ENCODE peak calls at places on chromosomes 16 and 17, in six cellular contexts. Y is HCT116, Q is A549, Z is K562, A is H1, X is SK-N-SH. T is an unnamed sample.

GRCh38 chr17:83200746-83201145 is 121.3 kb downstream of the METRNL start:
- DNase-seq in Y (no peak), Q (no peak), Z (no peak), A (no peak), X (no peak), T (no peak)

GRCh38 chr17:83057793-83058477 is 21.5 kb upstream of the METRNL start:
- DNase-seq in Y (no peak), Q (no peak), Z (no peak), A (no peak), X (peak; percentile 21), T (no peak)

GRCh38 chr17:73284339-73284738 is 22.7 kb upstream of the CPSF4L start:
- DNase-seq in Y (no peak), Q (no peak), Z (no peak), A (no peak), X (peak; percentile 71), T (peak; percentile 28)

GRCh38 chr16:27169511-27170071 is 33.7 kb upstream of the KDM8 start:
- DNase-seq in Y (no peak), Q (peak; percentile 68), Z (no peak), A (no peak), X (peak; percentile 29), T (peak; percentile 82)

GRCh38 chr16:31876955-31877828 is 3.6 kb downstream of the ZNF267 start:
- DNase-seq in Y (no peak), Q (peak; percentile 46), Z (peak; percentile 24), A (no peak), X (no peak), T (peak; percentile 53)

GRCh38 chr16:56861092-56861610 is 3.9 kb upstream of the SLC12A3 start:
- DNase-seq in Y (no peak), Q (peak; percentile 55), Z (peak; percentile 17), A (no peak), X (peak; percentile 82), T (peak; percentile 62)

GRCh38 chr17:31329221-31329620 is 7.8 kb upstream of the EVI2A start:
- DNase-seq in Y (no peak), Q (no peak), Z (no peak), A (no peak), X (no peak), T (no peak)

GRCh38 chr16:12531937-12532336 is 271.8 kb downstream of the CPPED1 start:
- DNase-seq in Y (no peak), Q (peak; percentile 30), Z (no peak), A (no peak), X (no peak), T (peak; percentile 20)

GRCh38 chr16:59880626-59881025 is 1146.5 kb upstream of the GOT2 start:
- DNase-seq in Y (no peak), Q (no peak), Z (no peak), A (no peak), X (no peak), T (no peak)

GRCh38 chr17:2869604-2870003 is 73.4 kb downstream of the RAP1GAP2 start:
- DNase-seq in Y (no peak), Q (no peak), Z (no peak), A (no peak), X (no peak), T (no peak)

GRCh38 chr17:72053069-72053846 is 67.6 kb upstream of the SOX9 start:
- DNase-seq in Y (no peak), Q (no peak), Z (no peak), A (no peak), X (peak; percentile 24), T (no peak)
- H3K4me3 ChIP-seq in Y (no peak overlapping the region), Q (no peak overlapping the region), Z (no peak overlapping the region), A (no peak overlapping the region), X (no peak overlapping the region), T (no peak overlapping the region)

GRCh38 chr17:33924105-33924504 is 331.0 kb upstream of the CCL2 start:
- DNase-seq in Y (no peak), Q (no peak), Z (peak; percentile 64), A (no peak), X (no peak), T (no peak)

GRCh38 chr17:33925650-33926049 is 329.4 kb upstream of the CCL2 start:
- DNase-seq in Y (no peak), Q (no peak), Z (no peak), A (no peak), X (no peak), T (no peak)

GRCh38 chr17:33929181-33929724 is 325.8 kb upstream of the CCL2 start:
- DNase-seq in Y (no peak), Q (no peak), Z (no peak), A (peak; percentile 25), X (no peak), T (no peak)

GRCh38 chr17:33922971-33923370 is 332.1 kb upstream of the CCL2 start:
- DNase-seq in Y (no peak), Q (no peak), Z (no peak), A (no peak), X (no peak), T (no peak)

DNA sequence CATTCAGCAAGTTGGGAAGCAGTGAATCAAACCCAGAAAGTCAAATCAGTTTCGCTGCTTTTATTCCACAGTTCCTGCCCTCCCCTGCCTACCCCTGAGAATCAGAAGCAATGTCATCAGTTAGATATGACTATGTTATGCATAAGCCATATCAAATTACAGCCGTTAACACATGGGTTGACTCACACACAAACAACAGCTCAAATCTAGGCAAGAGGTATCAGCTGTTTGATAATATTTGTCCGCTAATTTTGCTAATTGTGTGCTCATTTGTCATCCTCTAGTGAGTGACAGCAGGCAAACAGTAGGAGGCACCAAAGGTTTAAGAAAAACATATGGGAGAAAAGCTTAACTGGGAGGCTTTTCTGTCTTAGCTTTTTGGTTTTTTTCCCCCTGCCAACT is 327.4 kb upstream of the CCL2 start:
- DNase-seq in Y (no peak), Q (no peak), Z (peak; percentile 57), A (no peak), X (peak; percentile 39), T (peak; percentile 7)
- TF ChIP-seq CTCF in Y (no peak), Q (no peak), Z (peak; percentile 73), A (peak; percentile 50), X (peak; percentile 22), T (no peak)

GRCh38 chr17:69525920-69526841 is 111.7 kb downstream of the MAP2K6 start:
- DNase-seq in Y (peak; percentile 73), Q (peak; percentile 74), Z (peak; percentile 54), A (peak; percentile 13), X (peak; percentile 60), T (peak; percentile 57)
- TF ChIP-seq MAX in Y (no peak), Q (no peak), Z (no peak), A (no peak), X (no peak), T (peak; percentile 14)

GRCh38 chr17:68759343-68760140 is 158.4 kb upstream of the FAM20A start:
- DNase-seq in Y (peak; percentile 91), Q (peak; percentile 95), Z (peak; percentile 93), A (peak; percentile 84), X (peak; percentile 85), T (peak; percentile 89)
- H3K4me3 ChIP-seq in Y (peak overlapping the region; percentile 42), Q (peak overlapping the region; percentile 45), Z (peak overlapping the region; percentile 23), A (peak overlapping the region; percentile 34), X (peak overlapping the region; percentile 42), T (peak overlapping the region; percentile 83)

GRCh38 chr17:47844814-47845453 is 3.9 kb upstream of the SCRN2 start:
- DNase-seq in Y (no peak), Q (no peak), Z (peak; percentile 35), A (no peak), X (peak; percentile 68), T (peak; percentile 30)
- TF ChIP-seq CTCF in Y (peak; percentile 60), Q (peak; percentile 39), Z (peak; percentile 57), A (peak; percentile 42), X (peak; percentile 61), T (peak; percentile 41)

DNA sequence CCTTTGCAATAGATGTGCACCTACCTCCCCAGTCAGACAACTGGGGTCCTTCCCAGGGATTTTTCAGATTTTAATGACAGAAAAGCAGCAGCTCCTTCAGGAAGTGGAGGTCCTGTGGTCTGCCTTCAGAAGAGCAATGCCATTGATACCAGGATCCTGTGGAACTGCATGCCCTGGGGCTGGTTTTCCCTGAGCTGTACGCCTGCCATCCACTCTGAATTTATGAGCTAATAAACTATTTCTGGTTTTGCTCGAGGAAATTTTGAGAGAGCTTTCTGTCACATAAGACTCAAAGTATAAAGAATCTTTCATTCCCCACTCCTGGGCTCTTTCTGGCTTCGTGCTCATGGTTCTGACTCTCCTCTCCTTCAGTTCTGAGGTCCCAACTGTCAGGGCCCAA is 10.0 kb upstream of the CCL23 start:
- DNase-seq in Y (no peak), Q (no peak), Z (no peak), A (no peak), X (no peak), T (no peak)
- TF ChIP-seq MAX in Y (no peak), Q (no peak), Z (no peak), A (no peak), X (no peak), T (no peak)

DNA sequence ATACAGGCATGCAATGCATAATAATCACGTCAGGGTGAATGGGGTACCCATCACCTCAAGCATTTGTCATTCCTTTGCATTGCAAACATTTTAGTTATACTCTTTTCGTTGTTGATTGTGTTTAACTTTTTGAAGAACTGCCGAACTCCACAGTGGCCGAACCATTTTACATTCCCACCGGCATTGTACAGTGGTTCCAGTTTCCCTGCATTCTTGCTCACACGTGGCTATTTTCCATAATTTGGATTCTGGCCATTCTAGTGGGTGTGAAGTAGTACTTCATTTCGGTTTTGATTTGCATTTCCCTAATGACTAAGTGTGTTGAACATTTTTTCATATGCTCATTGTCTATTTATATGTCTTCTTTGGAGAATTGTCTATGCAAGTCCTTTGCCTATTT is 13.0 kb downstream of the NOL11 start:
- DNase-seq in Y (no peak), Q (no peak), Z (no peak), A (no peak), X (no peak), T (no peak)
- H3K4me3 ChIP-seq in Y (no peak overlapping the region), Q (no peak overlapping the region), Z (no peak overlapping the region), A (no peak overlapping the region), X (no peak overlapping the region), T (no peak overlapping the region)

DNA sequence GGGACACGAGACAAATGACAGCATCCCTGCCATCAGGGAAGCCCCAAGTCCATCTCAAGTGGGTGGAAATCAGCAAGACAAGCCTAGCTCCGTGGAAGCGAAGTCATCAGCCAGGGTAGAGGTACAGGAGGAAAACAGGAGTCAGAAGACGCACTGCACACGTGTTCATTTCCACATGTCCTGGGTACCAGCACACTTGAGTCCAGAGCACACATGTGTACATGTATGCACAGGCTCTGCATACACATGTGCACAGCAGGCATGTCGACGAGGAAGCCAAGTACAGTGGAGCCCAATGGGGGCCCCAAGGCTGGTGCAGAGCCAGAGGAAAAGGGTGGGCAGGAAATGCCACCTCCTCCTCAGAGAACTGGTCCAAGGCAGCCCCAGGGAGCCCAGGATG is 75.9 kb downstream of the ZNF423 start:
- DNase-seq in Y (no peak), Q (no peak), Z (no peak), A (no peak), X (no peak), T (no peak)
- TF ChIP-seq CTCF in Y (no peak), Q (no peak), Z (no peak), A (no peak), X (no peak), T (no peak)

DNA sequence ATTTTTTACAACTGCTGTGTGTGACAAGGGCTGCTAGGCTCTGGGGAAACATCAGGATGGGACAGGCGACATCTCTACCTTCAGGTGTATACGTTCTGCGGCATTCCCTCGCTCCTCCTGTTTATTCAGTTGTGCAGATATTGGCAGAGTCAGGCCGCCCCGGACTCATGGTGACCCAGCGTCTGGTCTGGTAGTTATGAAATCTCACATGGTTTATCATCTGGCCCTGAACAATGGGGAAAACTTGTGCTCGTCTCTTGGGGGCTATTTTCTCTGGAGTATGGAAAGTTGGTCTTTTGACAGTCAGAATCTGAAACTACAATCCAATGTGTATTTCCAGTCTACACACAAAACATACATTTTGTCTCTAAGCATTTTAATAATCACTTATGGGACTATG is 3.3 kb downstream of the MARCHF10 start:
- DNase-seq in Y (no peak), Q (peak; percentile 91), Z (no peak), A (no peak), X (no peak), T (peak; percentile 38)
- TF ChIP-seq MAX in Y (no peak), Q (peak; percentile 93), Z (no peak), A (no peak), X (no peak), T (no peak)

T was measured in NB4.